ENCODE peak calls at places on chromosomes 5 and 9, in seven cellular contexts. N is cardiac muscle cell; B is tibial artery; X is psoas muscle; W is thyroid gland; D is IMR-90; I is CD8-positive, alpha-beta T cell. Y is an unnamed sample. For H3K4me1, the result is how much of the 10 kb centered on the place peaks cover.

GRCh38 chr9:125343518-125344284 is 82.1 kb downstream of the GAPVD1 start:
- DNase-seq in N (peak), B (peak), X (no peak), W (peak), D (peak), I (no peak), Y (no peak)

GRCh38 chr5:127088226-127088625 is 14.9 kb upstream of the C5orf63 start:
- DNase-seq in N (peak), B (no peak), X (no peak), W (no peak), D (peak), I (no peak), Y (no peak)

GRCh38 chr5:55481293-55481900 is 53.4 kb downstream of the PLPP1 start:
- DNase-seq in N (no peak), B (no peak), X (no peak), W (no peak), D (no peak), I (no peak), Y (no peak)

GRCh38 chr5:148849461-148849860 is 23.1 kb downstream of the ADRB2 start:
- DNase-seq in N (no peak), B (no peak), X (no peak), W (no peak), D (no peak), I (no peak), Y (peak)

GRCh38 chr9:86902606-86903460 is 44.5 kb downstream of the GAS1 start:
- DNase-seq in N (peak), B (no peak), X (no peak), W (no peak), D (no peak), I (no peak), Y (no peak)

GRCh38 chr5:145704724-145705123 is 130.4 kb downstream of the PRELID2 start:
- DNase-seq in N (no peak), B (no peak), X (no peak), W (no peak), D (no peak), I (no peak), Y (no peak)

GRCh38 chr5:82325155-82325554 is 47.0 kb upstream of the RPS23 start:
- DNase-seq in N (no peak), B (no peak), X (no peak), W (no peak), D (no peak), I (no peak), Y (no peak)

GRCh38 chr5:56075361-56075760 is 80.6 kb upstream of the IL6ST start:
- DNase-seq in N (peak), B (peak), X (peak), W (no peak), D (peak), I (no peak), Y (no peak)

GRCh38 chr5:154449786-154450185 is 4.0 kb downstream of the SAP30L start:
- DNase-seq in N (no peak), B (no peak), X (no peak), W (no peak), D (peak), I (no peak), Y (no peak)

GRCh38 chr5:159097461-159098284 is 2.0 kb downstream of the EBF1 start:
- DNase-seq in N (peak), B (peak), X (peak), W (no peak), D (peak), I (no peak), Y (no peak)

GRCh38 chr9:18629136-18629535 is 155.2 kb downstream of the ADAMTSL1 start:
- DNase-seq in N (no peak), B (no peak), X (no peak), W (no peak), D (no peak), I (no peak), Y (no peak)

GRCh38 chr5:18985397-18985796 is 1002.6 kb downstream of the CDH18 start:
- DNase-seq in N (no peak), B (no peak), X (no peak), W (no peak), D (no peak), I (no peak), Y (no peak)

GRCh38 chr9:85215936-85216335 is 525.8 kb downstream of the AGTPBP1 start:
- DNase-seq in N (no peak), B (no peak), X (no peak), W (no peak), D (no peak), I (no peak), Y (no peak)

GRCh38 chr5:80082731-80083114 is 47.6 kb downstream of the THBS4 start:
- DNase-seq in N (peak), B (peak), X (peak), W (peak), D (peak), I (peak), Y (peak)

GRCh38 chr5:72624641-72625236 is 117.5 kb upstream of the ZNF366 start:
- DNase-seq in N (peak), B (no peak), X (peak), W (peak), D (peak), I (no peak), Y (no peak)

GRCh38 chr5:35794688-35795375 is 61.9 kb upstream of the IL7R start:
- DNase-seq in N (no peak), B (no peak), X (no peak), W (no peak), D (no peak), I (no peak), Y (no peak)

GRCh38 chr9:109349431-109349846 is 28.6 kb upstream of the EPB41L4B start:
- DNase-seq in N (peak), B (no peak), X (no peak), W (no peak), D (peak), I (no peak), Y (no peak)

GRCh38 chr5:40481226-40481625 is 198.5 kb upstream of the PTGER4 start:
- DNase-seq in N (no peak), B (no peak), X (no peak), W (no peak), D (peak), I (no peak), Y (no peak)

GRCh38 chr5:40483316-40483715 is 196.4 kb upstream of the PTGER4 start:
- DNase-seq in N (peak), B (no peak), X (no peak), W (no peak), D (no peak), I (no peak), Y (no peak)

GRCh38 chr5:40485021-40485998 is 194.4 kb upstream of the PTGER4 start:
- DNase-seq in N (no peak), B (no peak), X (no peak), W (no peak), D (no peak), I (no peak), Y (no peak)

GRCh38 chr5:40486437-40487270 is 193.1 kb upstream of the PTGER4 start:
- DNase-seq in N (no peak), B (peak), X (no peak), W (no peak), D (peak), I (peak), Y (peak)

DNA sequence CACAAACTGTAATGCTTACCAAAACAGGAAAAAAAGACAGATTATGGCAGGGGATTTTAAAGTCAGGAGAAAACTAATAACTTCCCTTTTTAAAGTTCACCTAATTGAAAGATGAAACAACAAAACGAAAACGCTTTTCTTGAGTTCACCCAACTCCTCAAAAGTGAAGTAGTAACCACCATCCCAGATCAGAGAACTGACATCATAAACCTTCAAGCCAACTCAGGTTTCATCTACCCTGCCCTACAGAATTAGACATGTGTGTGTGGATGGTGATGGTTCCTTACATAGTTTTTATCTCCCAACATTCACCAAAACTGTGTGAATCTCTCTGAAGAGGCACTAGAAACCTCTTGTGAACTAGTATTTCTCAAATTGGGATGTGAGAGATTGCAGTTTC is 195.2 kb upstream of the PTGER4 start:
- DNase-seq in N (no peak), B (no peak), X (no peak), W (no peak), D (no peak), I (no peak), Y (no peak)
- H3K4me1 ChIP-seq in N (under half), B (under half), X (under half), W (under half), D (under half), I (under half), Y (under half)

DNA sequence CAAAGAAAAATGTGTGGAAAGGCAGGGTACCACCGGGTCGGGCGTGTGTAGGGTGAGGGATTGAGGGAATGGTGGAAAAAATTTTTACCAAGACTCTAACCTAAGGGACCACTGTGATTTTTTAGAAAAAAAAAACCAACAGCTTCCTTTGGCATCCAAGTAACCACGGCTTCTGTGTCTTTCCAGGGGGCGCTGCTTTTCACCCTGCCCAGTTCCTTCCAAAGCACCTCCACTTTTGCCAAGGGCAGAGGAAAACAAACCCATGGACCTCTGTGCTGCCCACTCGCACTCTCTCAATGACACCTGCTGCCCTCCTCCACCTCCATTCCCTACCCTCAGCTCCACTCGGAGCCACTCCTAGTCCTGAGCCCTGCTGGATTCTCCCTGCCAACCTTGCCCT is 381.0 kb downstream of the ENC1 start:
- DNase-seq in N (no peak), B (no peak), X (no peak), W (no peak), D (no peak), I (no peak), Y (no peak)
- H3K4me1 ChIP-seq in N (under half), B (under half), X (under half), W (under half), D (under half), I (under half), Y (under half)

GRCh38 chr5:143006511-143006910 is 236.3 kb downstream of the ARHGAP26 start:
- DNase-seq in N (no peak), B (peak), X (no peak), W (no peak), D (no peak), I (no peak), Y (no peak)
- H3K4me1 ChIP-seq in N (under half), B (under half), X (under half), W (under half), D (under half), I (under half), Y (under half)

DNA sequence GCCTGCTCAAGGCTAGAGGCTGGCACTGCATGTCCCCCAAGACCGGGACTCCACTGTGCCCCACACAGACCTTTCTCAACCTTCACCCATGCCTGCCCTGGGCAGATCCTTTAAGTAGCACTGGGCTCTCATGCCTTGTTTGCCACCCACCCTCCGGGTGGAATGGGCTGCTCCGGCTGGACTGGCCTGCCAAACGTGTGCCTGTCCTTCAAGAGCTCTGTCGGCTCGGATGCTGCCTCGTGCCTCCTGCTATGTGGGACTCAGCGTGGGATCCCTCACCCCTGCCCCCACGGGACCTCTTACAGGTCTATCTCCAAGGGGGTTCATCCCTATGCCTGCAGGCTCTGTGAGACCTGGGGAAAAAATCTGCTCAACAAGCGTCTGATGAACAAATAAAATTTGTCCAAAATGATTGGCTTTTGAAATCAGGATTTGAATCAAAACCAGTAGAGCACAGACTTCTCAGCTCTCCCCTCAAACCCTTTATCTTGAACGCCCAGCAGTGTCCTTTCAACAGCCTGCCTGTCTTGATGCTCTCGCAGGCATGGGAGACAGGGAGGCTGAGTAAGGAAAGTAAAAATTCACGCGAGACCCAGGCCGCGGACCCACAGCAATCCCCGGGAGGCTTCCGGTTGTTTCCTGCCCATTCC is 56.3 kb downstream of the CRB2 start:
- DNase-seq in N (no peak), B (no peak), X (no peak), W (no peak), D (no peak), I (no peak), Y (no peak)
- H3K4me1 ChIP-seq in N (under half), B (under half), X (under half), W (under half), D (under half), I (under half), Y (under half)

DNA sequence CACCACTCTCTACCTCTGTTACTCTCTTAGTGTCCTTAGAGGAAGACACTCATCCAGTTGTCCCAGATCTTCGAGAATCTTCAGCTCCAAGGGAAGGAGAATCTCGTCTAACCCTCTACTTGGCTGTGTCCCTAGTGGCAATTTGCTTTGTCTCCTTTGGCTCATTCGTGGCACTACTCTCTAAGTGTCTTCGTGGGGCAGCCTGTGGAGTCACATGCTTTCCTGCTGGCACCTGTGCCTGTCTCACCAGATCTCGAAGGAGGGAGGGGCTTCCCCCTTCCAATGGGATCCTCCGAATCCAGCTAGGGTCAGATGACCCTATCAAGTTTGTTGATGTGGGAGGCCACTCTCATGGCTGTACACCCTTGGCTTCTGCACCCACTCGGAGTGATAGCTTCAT is 1.8 kb upstream of the PCDHGC5 start:
- DNase-seq in N (no peak), B (no peak), X (no peak), W (no peak), D (no peak), I (no peak), Y (no peak)
- H3K4me1 ChIP-seq in N (under half), B (under half), X (under half), W (under half), D (under half), I (under half), Y (under half)

GRCh38 chr5:180541710-180542109 is 47.5 kb downstream of the CNOT6 start:
- DNase-seq in N (no peak), B (no peak), X (no peak), W (no peak), D (no peak), I (no peak), Y (no peak)

GRCh38 chr5:180540050-180540694 is 46.0 kb downstream of the CNOT6 start:
- DNase-seq in N (no peak), B (no peak), X (no peak), W (no peak), D (no peak), I (no peak), Y (no peak)

GRCh38 chr5:180548563-180548962 is 42.7 kb downstream of the SCGB3A1 start:
- DNase-seq in N (no peak), B (no peak), X (no peak), W (no peak), D (no peak), I (no peak), Y (no peak)

DNA sequence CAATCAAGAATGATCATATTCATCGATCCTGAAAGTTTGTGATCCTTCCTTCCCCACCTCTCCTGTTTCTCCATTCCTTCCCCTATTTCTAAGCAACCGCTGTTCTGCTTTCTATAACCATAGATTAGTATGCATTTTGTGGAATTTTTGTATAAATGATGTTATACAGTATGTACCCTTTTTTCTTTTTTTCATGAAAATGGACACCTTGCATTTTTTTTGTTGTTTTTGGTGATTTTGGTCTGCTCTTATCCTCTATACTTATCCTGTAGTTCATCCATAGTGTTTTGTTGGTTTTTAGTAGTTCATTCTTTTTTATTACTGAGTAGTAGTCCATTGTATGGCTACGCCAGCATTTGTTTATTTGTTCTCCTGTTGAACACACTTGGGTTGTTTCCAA is 46.1 kb downstream of the SCGB3A1 start:
- DNase-seq in N (no peak), B (no peak), X (no peak), W (no peak), D (no peak), I (no peak), Y (no peak)
- H3K4me1 ChIP-seq in N (under half), B (under half), X (under half), W (under half), D (under half), I (under half), Y (under half)

DNA sequence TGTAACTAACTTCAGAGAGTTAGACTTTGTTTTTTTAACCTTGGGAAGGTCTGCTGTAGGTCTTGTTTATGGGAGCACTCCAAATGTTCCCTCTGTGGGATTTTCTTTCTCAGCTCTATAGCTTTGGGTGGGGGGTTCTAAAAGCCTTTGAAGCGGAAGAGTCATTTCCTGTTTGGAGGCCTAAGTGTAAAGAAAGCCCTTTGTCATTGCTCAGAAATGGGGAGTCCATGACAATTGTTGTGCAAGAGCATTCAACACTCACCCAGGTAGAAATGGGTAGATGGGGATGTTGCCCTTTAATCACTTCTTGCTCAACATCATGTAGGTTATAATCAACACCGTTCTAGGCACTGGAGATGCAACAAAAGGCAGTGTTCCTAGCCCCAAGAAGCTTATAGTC is 30.3 kb upstream of the MAST4 start:
- DNase-seq in N (no peak), B (no peak), X (no peak), W (no peak), D (no peak), I (no peak), Y (no peak)
- H3K4me1 ChIP-seq in N (under half), B (under half), X (under half), W (under half), D (under half), I (under half), Y (under half)

GRCh38 chr9:72444436-72444835 is 77.0 kb upstream of the TMC1 start:
- DNase-seq in N (no peak), B (no peak), X (no peak), W (no peak), D (no peak), I (no peak), Y (no peak)

GRCh38 chr9:72441296-72442211 is 76.5 kb upstream of the ZFAND5 start:
- DNase-seq in N (no peak), B (no peak), X (no peak), W (no peak), D (peak), I (no peak), Y (no peak)

GRCh38 chr9:72440383-72440782 is 75.4 kb upstream of the ZFAND5 start:
- DNase-seq in N (no peak), B (no peak), X (no peak), W (no peak), D (no peak), I (no peak), Y (no peak)

GRCh38 chr9:72443855-72444254 is 77.6 kb upstream of the TMC1 start:
- DNase-seq in N (no peak), B (no peak), X (no peak), W (no peak), D (no peak), I (no peak), Y (peak)

DNA sequence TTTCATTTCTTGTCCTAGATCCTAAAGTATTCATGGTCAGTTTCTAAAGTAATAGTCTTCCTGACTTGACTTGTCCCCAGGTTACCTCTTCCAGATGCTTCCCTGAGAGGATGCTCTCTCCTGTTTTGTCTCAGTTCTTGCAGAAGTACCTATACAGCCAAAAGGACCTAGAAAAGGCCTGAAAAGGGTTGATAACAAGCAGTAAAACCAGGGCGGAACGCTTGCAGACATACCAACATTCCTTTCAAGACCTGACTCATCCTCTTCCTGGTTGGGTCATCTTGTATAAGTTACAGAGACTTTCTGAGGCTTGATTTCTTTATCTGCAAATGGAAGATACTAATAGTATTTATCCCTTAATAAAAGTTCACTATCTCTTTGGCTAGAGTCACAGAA is 77.2 kb upstream of the ZFAND5 start:
- DNase-seq in N (peak), B (no peak), X (no peak), W (no peak), D (peak), I (no peak), Y (no peak)
- H3K4me1 ChIP-seq in N (under half), B (under half), X (under half), W (under half), D (under half), I (under half), Y (under half)

DNA sequence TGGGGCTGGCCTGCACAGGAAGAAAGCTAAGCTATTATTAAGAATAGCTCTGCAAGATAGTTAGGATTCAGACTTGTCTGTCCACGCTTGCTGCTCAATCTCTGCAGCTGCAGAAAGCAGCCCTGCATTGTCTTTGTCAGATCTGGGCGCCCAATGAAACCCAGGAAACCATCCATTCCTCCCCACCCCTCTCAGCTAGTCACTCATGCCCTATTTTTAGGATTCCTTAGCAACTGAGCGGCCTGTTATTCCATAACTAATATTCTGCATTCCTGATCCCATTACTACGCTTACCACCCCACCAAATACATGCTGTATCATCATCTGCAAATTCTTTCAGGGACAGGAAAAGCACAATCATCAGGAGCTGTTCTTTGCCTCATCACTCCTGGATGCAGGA is 52.9 kb upstream of the APC start:
- DNase-seq in N (peak), B (no peak), X (no peak), W (no peak), D (peak), I (no peak), Y (no peak)
- H3K4me1 ChIP-seq in N (under half), B (under half), X (under half), W (under half), D (under half), I (under half), Y (under half)